ENCODE peak calls at places on chromosomes 4 and X, in seven cellular contexts. One of them, this sample, is unnamed.

GRCh38 chr4:140003851-140004579 is 150.0 kb downstream of the MAML3 start:
- DNase-seq in ascending aorta: no peak
- DNase-seq in heart right ventricle: no peak
- DNase-seq in colonic mucosa: no peak
- DNase-seq in cardiac muscle cell: no peak
- DNase-seq in IMR-90: peak
- DNase-seq in tibial artery: no peak
- DNase-seq in this sample: no peak

GRCh38 chr4:108352664-108353308 is 184.1 kb upstream of the LEF1 start:
- DNase-seq in ascending aorta: no peak
- DNase-seq in heart right ventricle: no peak
- DNase-seq in colonic mucosa: no peak
- DNase-seq in cardiac muscle cell: no peak
- DNase-seq in IMR-90: no peak
- DNase-seq in tibial artery: no peak
- DNase-seq in this sample: no peak

GRCh38 chr4:8195841-8196460 is 3.1 kb upstream of the SH3TC1 start:
- DNase-seq in ascending aorta: no peak
- DNase-seq in heart right ventricle: no peak
- DNase-seq in colonic mucosa: no peak
- DNase-seq in cardiac muscle cell: no peak
- DNase-seq in IMR-90: no peak
- DNase-seq in tibial artery: no peak
- DNase-seq in this sample: no peak

GRCh38 chrX:10795721-10796120 is 175.3 kb upstream of the MID1 start:
- DNase-seq in ascending aorta: no peak
- DNase-seq in heart right ventricle: no peak
- DNase-seq in colonic mucosa: no peak
- DNase-seq in cardiac muscle cell: no peak
- DNase-seq in IMR-90: no peak
- DNase-seq in tibial artery: no peak
- DNase-seq in this sample: no peak

GRCh38 chr4:2457481-2458295 is 11.2 kb upstream of the RNF4 start:
- DNase-seq in ascending aorta: no peak
- DNase-seq in heart right ventricle: no peak
- DNase-seq in colonic mucosa: no peak
- DNase-seq in cardiac muscle cell: no peak
- DNase-seq in IMR-90: no peak
- DNase-seq in tibial artery: no peak
- DNase-seq in this sample: no peak

GRCh38 chrX:154458954-154459829 is 1.1 kb downstream of the PLXNA3 start:
- DNase-seq in ascending aorta: no peak
- DNase-seq in heart right ventricle: peak
- DNase-seq in colonic mucosa: peak
- DNase-seq in cardiac muscle cell: no peak
- DNase-seq in IMR-90: no peak
- DNase-seq in tibial artery: peak
- DNase-seq in this sample: peak

GRCh38 chr4:118817178-118817930 is 18.6 kb downstream of the SEC24D start:
- DNase-seq in ascending aorta: no peak
- DNase-seq in heart right ventricle: no peak
- DNase-seq in colonic mucosa: no peak
- DNase-seq in cardiac muscle cell: no peak
- DNase-seq in IMR-90: no peak
- DNase-seq in tibial artery: no peak
- DNase-seq in this sample: no peak

GRCh38 chr4:112704991-112705845 is 68.3 kb downstream of the LARP7 start:
- DNase-seq in ascending aorta: peak
- DNase-seq in heart right ventricle: peak
- DNase-seq in colonic mucosa: no peak
- DNase-seq in cardiac muscle cell: peak
- DNase-seq in IMR-90: peak
- DNase-seq in tibial artery: peak
- DNase-seq in this sample: no peak

GRCh38 chr4:8188743-8189550 is 10.1 kb upstream of the SH3TC1 start:
- DNase-seq in ascending aorta: peak
- DNase-seq in heart right ventricle: peak
- DNase-seq in colonic mucosa: no peak
- DNase-seq in cardiac muscle cell: peak
- DNase-seq in IMR-90: no peak
- DNase-seq in tibial artery: peak
- DNase-seq in this sample: no peak

GRCh38 chrX:71366674-71367256 is 608 bp downstream of the TAF1 start:
- DNase-seq in ascending aorta: no peak
- DNase-seq in heart right ventricle: peak
- DNase-seq in colonic mucosa: peak
- DNase-seq in cardiac muscle cell: peak
- DNase-seq in IMR-90: peak
- DNase-seq in tibial artery: peak
- DNase-seq in this sample: no peak

GRCh38 chr4:666822-667544 is 7.1 kb downstream of the ATP5ME start:
- DNase-seq in ascending aorta: no peak
- DNase-seq in heart right ventricle: no peak
- DNase-seq in colonic mucosa: no peak
- DNase-seq in cardiac muscle cell: no peak
- DNase-seq in IMR-90: no peak
- DNase-seq in tibial artery: no peak
- DNase-seq in this sample: no peak

GRCh38 chr4:26992657-26993361 is 132.2 kb downstream of the STIM2 start:
- DNase-seq in ascending aorta: no peak
- DNase-seq in heart right ventricle: no peak
- DNase-seq in colonic mucosa: no peak
- DNase-seq in cardiac muscle cell: peak
- DNase-seq in IMR-90: peak
- DNase-seq in tibial artery: peak
- DNase-seq in this sample: no peak

GRCh38 chrX:135086197-135086854 is 34.0 kb downstream of the ETDB start:
- DNase-seq in ascending aorta: no peak
- DNase-seq in heart right ventricle: no peak
- DNase-seq in colonic mucosa: peak
- DNase-seq in cardiac muscle cell: peak
- DNase-seq in IMR-90: peak
- DNase-seq in tibial artery: no peak
- DNase-seq in this sample: no peak

GRCh38 chr4:185933078-185933581 is 121.1 kb upstream of the SORBS2 start:
- DNase-seq in ascending aorta: peak
- DNase-seq in heart right ventricle: no peak
- DNase-seq in colonic mucosa: no peak
- DNase-seq in cardiac muscle cell: peak
- DNase-seq in IMR-90: peak
- DNase-seq in tibial artery: no peak
- DNase-seq in this sample: no peak

GRCh38 chrX:18962329-18962728 is 21.6 kb downstream of the PHKA2 start:
- DNase-seq in ascending aorta: no peak
- DNase-seq in heart right ventricle: no peak
- DNase-seq in colonic mucosa: no peak
- DNase-seq in cardiac muscle cell: no peak
- DNase-seq in IMR-90: no peak
- DNase-seq in tibial artery: no peak
- DNase-seq in this sample: no peak

GRCh38 chrX:18966624-18967023 is 17.3 kb downstream of the PHKA2 start:
- DNase-seq in ascending aorta: no peak
- DNase-seq in heart right ventricle: no peak
- DNase-seq in colonic mucosa: no peak
- DNase-seq in cardiac muscle cell: no peak
- DNase-seq in IMR-90: no peak
- DNase-seq in tibial artery: no peak
- DNase-seq in this sample: no peak

GRCh38 chrX:18964880-18965279 is 19.0 kb downstream of the PHKA2 start:
- DNase-seq in ascending aorta: no peak
- DNase-seq in heart right ventricle: no peak
- DNase-seq in colonic mucosa: no peak
- DNase-seq in cardiac muscle cell: peak
- DNase-seq in IMR-90: no peak
- DNase-seq in tibial artery: no peak
- DNase-seq in this sample: no peak

GRCh38 chrX:18964026-18964425 is 19.9 kb downstream of the PHKA2 start:
- DNase-seq in ascending aorta: no peak
- DNase-seq in heart right ventricle: no peak
- DNase-seq in colonic mucosa: no peak
- DNase-seq in cardiac muscle cell: no peak
- DNase-seq in IMR-90: no peak
- DNase-seq in tibial artery: no peak
- DNase-seq in this sample: no peak

DNA sequence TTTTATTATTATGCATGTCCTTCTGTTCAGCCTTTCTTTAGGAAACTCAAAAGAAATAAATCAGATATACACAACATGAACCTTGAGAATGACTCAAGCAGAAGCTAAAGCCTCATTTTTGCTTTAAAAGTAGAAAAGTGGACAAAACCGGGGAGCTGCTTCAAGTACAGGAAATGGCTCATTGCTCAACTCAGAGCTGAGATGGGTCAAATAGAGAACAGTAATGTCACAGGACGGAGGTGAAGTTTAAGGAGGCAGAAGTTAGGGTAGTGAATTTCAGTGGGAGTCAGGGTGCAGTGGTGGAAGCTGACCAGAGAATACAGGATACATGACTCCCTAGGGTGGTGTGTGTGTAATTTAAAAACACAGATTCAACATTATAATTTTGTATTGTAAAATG is 22.2 kb downstream of the PHKA2 start:
- DNase-seq in ascending aorta: no peak
- DNase-seq in heart right ventricle: no peak
- DNase-seq in colonic mucosa: no peak
- DNase-seq in cardiac muscle cell: peak
- DNase-seq in IMR-90: peak
- DNase-seq in tibial artery: no peak
- DNase-seq in this sample: no peak
- H3K27ac ChIP-seq in ascending aorta: no peak
- H3K27ac ChIP-seq in heart right ventricle: no peak
- H3K27ac ChIP-seq in colonic mucosa: no peak
- H3K27ac ChIP-seq in cardiac muscle cell: no peak
- H3K27ac ChIP-seq in IMR-90: no peak
- H3K27ac ChIP-seq in tibial artery: no peak
- H3K27ac ChIP-seq in this sample: no peak

GRCh38 chr4:39516407-39516966 is 10.8 kb downstream of the UGDH start:
- DNase-seq in ascending aorta: no peak
- DNase-seq in heart right ventricle: no peak
- DNase-seq in colonic mucosa: no peak
- DNase-seq in cardiac muscle cell: no peak
- DNase-seq in IMR-90: no peak
- DNase-seq in tibial artery: no peak
- DNase-seq in this sample: no peak

GRCh38 chr4:39510348-39510929 is 16.8 kb downstream of the UGDH start:
- DNase-seq in ascending aorta: no peak
- DNase-seq in heart right ventricle: no peak
- DNase-seq in colonic mucosa: no peak
- DNase-seq in cardiac muscle cell: no peak
- DNase-seq in IMR-90: no peak
- DNase-seq in tibial artery: no peak
- DNase-seq in this sample: no peak

GRCh38 chr4:39518484-39518883 is 8.8 kb downstream of the UGDH start:
- DNase-seq in ascending aorta: no peak
- DNase-seq in heart right ventricle: no peak
- DNase-seq in colonic mucosa: no peak
- DNase-seq in cardiac muscle cell: no peak
- DNase-seq in IMR-90: no peak
- DNase-seq in tibial artery: no peak
- DNase-seq in this sample: no peak

DNA sequence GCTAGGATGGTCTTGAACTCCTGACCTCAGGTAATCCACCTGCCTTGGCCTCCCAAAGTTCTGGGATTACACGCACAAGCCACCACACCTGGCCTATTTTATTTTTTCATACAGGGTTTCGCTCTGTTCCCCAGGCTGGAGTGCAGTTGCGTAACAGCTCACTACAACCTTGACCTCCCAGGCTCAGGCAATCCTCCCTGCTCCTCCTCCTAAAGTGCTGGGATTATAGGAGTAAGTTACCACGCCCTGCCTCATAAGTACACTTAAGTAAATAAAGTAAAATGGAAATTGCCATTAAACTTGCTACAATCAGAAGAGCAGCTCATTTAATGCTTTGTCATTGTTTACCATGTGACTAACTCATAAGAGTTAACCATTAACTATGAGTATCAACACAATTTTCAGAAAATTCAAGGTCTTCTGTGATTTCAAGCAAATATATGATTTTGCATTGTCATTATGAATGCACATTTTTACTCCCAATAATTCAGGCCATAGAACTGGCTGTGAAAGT is 12.3 kb downstream of the UGDH start:
- DNase-seq in ascending aorta: no peak
- DNase-seq in heart right ventricle: no peak
- DNase-seq in colonic mucosa: peak
- DNase-seq in cardiac muscle cell: no peak
- DNase-seq in IMR-90: peak
- DNase-seq in tibial artery: no peak
- DNase-seq in this sample: no peak
- TF ChIP-seq CTCF in ascending aorta: no peak
- TF ChIP-seq CTCF in heart right ventricle: no peak
- TF ChIP-seq CTCF in colonic mucosa: no peak
- TF ChIP-seq CTCF in cardiac muscle cell: no peak
- TF ChIP-seq CTCF in IMR-90: no peak
- TF ChIP-seq CTCF in tibial artery: no peak
- TF ChIP-seq CTCF in this sample: no peak

GRCh38 chr4:28238756-28239155 is 1378.1 kb downstream of the STIM2 start:
- DNase-seq in ascending aorta: no peak
- DNase-seq in heart right ventricle: no peak
- DNase-seq in colonic mucosa: no peak
- DNase-seq in cardiac muscle cell: no peak
- DNase-seq in IMR-90: no peak
- DNase-seq in tibial artery: no peak
- DNase-seq in this sample: no peak
- H3K27ac ChIP-seq in ascending aorta: no peak
- H3K27ac ChIP-seq in heart right ventricle: no peak
- H3K27ac ChIP-seq in colonic mucosa: no peak
- H3K27ac ChIP-seq in cardiac muscle cell: no peak
- H3K27ac ChIP-seq in IMR-90: no peak
- H3K27ac ChIP-seq in tibial artery: no peak
- H3K27ac ChIP-seq in this sample: no peak

GRCh38 chr4:143203577-143203976 is 18.9 kb downstream of the USP38 start:
- DNase-seq in ascending aorta: no peak
- DNase-seq in heart right ventricle: no peak
- DNase-seq in colonic mucosa: no peak
- DNase-seq in cardiac muscle cell: no peak
- DNase-seq in IMR-90: no peak
- DNase-seq in tibial artery: no peak
- DNase-seq in this sample: no peak

GRCh38 chr4:143199503-143199902 is 14.8 kb downstream of the USP38 start:
- DNase-seq in ascending aorta: no peak
- DNase-seq in heart right ventricle: no peak
- DNase-seq in colonic mucosa: no peak
- DNase-seq in cardiac muscle cell: no peak
- DNase-seq in IMR-90: no peak
- DNase-seq in tibial artery: no peak
- DNase-seq in this sample: no peak

GRCh38 chr4:143207555-143207954 is 22.8 kb downstream of the USP38 start:
- DNase-seq in ascending aorta: no peak
- DNase-seq in heart right ventricle: no peak
- DNase-seq in colonic mucosa: no peak
- DNase-seq in cardiac muscle cell: peak
- DNase-seq in IMR-90: peak
- DNase-seq in tibial artery: no peak
- DNase-seq in this sample: no peak

DNA sequence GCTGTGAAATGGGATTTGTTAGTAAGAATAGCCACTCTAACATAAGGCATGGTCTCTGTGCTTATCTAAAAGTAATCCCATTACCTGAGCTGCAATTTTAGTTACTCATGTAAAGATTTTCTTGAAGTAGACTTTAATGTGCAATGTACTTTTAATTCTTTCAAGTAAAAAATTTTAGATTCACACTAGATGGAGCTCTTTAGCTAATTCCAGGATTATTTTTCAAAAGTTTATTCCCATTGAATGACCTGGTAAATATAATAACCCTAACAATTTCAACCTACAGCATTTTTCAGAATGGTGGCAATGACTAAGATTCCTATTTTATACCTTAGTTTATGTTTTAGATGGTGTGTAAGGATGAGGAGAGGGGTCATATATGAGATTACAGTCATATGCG is 18.1 kb downstream of the USP38 start:
- DNase-seq in ascending aorta: no peak
- DNase-seq in heart right ventricle: no peak
- DNase-seq in colonic mucosa: no peak
- DNase-seq in cardiac muscle cell: peak
- DNase-seq in IMR-90: no peak
- DNase-seq in tibial artery: no peak
- DNase-seq in this sample: no peak
- TF ChIP-seq CTCF in ascending aorta: peak
- TF ChIP-seq CTCF in heart right ventricle: peak
- TF ChIP-seq CTCF in colonic mucosa: peak
- TF ChIP-seq CTCF in cardiac muscle cell: no peak
- TF ChIP-seq CTCF in IMR-90: peak
- TF ChIP-seq CTCF in tibial artery: peak
- TF ChIP-seq CTCF in this sample: no peak